ENCODE peak calls at places on chromosomes 11 and 22, in ten cellular contexts. J is glutamatergic neuron; G is foreskin keratinocyte; Z is AG09309; H is brain microvascular endothelial cell; N is neural crest cell; A is IMR-90; Q is neural progenitor cell; T is HCT116; L is CD4-positive, alpha-beta T cell. X is an unnamed sample.

GRCh38 chr11:70502677-70503076 is 104.3 kb downstream of the CTTN start:
- DNase-seq in Q (no peak), A (no peak), H (no peak), J (no peak), N (no peak), L (no peak), Z (no peak), T (no peak), G (no peak), X (no peak)

GRCh38 chr11:15208570-15209222 is 94.0 kb downstream of the INSC start:
- DNase-seq in Q (peak), N (peak), G (peak), L (peak), A (peak), T (peak), J (peak), H (peak), Z (no peak), X (peak)

GRCh38 chr11:976431-977160 is 50.9 kb downstream of the AP2A2 start:
- DNase-seq in Q (no peak), L (no peak), A (no peak), T (no peak), H (no peak), G (no peak), J (no peak), N (no peak), Z (no peak), X (no peak)

GRCh38 chr11:78061921-78062311 is 1.7 kb upstream of the THRSP start:
- DNase-seq in J (no peak), Q (no peak), T (no peak), L (no peak), Z (no peak), H (no peak), G (no peak), N (no peak), A (no peak), X (no peak)

GRCh38 chr11:19307498-19307897 is 66.8 kb upstream of the E2F8 start:
- DNase-seq in Q (no peak), A (no peak), G (no peak), N (no peak), L (no peak), Z (no peak), T (no peak), J (no peak), H (no peak), X (no peak)

GRCh38 chr11:86798988-86799387 is 1.4 kb upstream of the PRSS23 start:
- DNase-seq in Z (peak), N (no peak), A (peak), T (no peak), H (peak), Q (no peak), L (no peak), J (no peak), G (peak), X (no peak)

GRCh38 chr22:29217827-29218757 is 12.4 kb downstream of the EMID1 start:
- DNase-seq in A (no peak), N (no peak), Z (no peak), J (peak), T (no peak), L (no peak), H (no peak), G (no peak), Q (no peak), X (no peak)

GRCh38 chr11:70415642-70416395 is 17.5 kb downstream of the CTTN start:
- DNase-seq in H (no peak), Z (no peak), J (no peak), T (no peak), N (no peak), G (no peak), Q (no peak), A (peak), L (no peak), X (no peak)

GRCh38 chr22:19182472-19183157 is 4.1 kb upstream of the SLC25A1 start:
- DNase-seq in H (no peak), A (no peak), Q (no peak), G (no peak), N (no peak), J (no peak), Z (no peak), L (no peak), T (no peak), X (no peak)

GRCh38 chr11:2298795-2299747 is 2.6 kb downstream of the C11orf21 start:
- DNase-seq in A (no peak), Q (peak), G (peak), T (no peak), H (no peak), L (no peak), Z (no peak), J (peak), N (no peak), X (peak)

GRCh38 chr11:289145-289705 is 299 bp downstream of the PGGHG start:
- DNase-seq in J (no peak), N (no peak), A (no peak), L (peak), G (no peak), Z (no peak), T (no peak), Q (no peak), H (no peak), X (no peak)

GRCh38 chr11:83827520-83827919 is 541.4 kb upstream of the CCDC90B start:
- DNase-seq in A (peak), H (peak), T (no peak), Q (no peak), L (no peak), N (no peak), J (no peak), Z (no peak), G (peak), X (no peak)

GRCh38 chr22:45120931-45121330 is 42.8 kb upstream of the NUP50 start:
- DNase-seq in A (peak), T (no peak), N (no peak), H (no peak), Z (no peak), J (no peak), G (no peak), L (no peak), Q (no peak), X (no peak)

GRCh38 chr11:64339754-64340408 is at the start of gene CCDC88B:
- DNase-seq in Z (no peak), H (no peak), T (no peak), Q (no peak), J (no peak), L (peak), N (no peak), A (no peak), G (no peak), X (peak)

GRCh38 chr11:33016654-33017053 is 976 bp downstream of the DEPDC7 start:
- DNase-seq in G (no peak), J (no peak), H (no peak), Z (no peak), A (no peak), L (no peak), T (no peak), Q (no peak), N (no peak), X (no peak)

GRCh38 chr11:121207485-121208115 is 85.0 kb upstream of the SC5D start:
- DNase-seq in Z (peak), N (no peak), G (no peak), H (no peak), L (no peak), T (no peak), A (no peak), J (no peak), Q (no peak), X (no peak)

GRCh38 chr11:44516688-44517301 is 48.7 kb upstream of the CD82 start:
- DNase-seq in H (no peak), T (no peak), G (no peak), N (no peak), Q (no peak), A (no peak), Z (no peak), J (no peak), L (no peak), X (no peak)

GRCh38 chr22:31496735-31497146 is 405 bp downstream of the SFI1 start:
- DNase-seq in Q (no peak), G (no peak), T (no peak), J (peak), L (peak), H (peak), A (no peak), N (no peak), Z (no peak), X (no peak)

GRCh38 chr11:5192738-5193137 is 7.7 kb downstream of the OR51V1 start:
- DNase-seq in T (no peak), N (no peak), J (no peak), A (no peak), H (no peak), L (no peak), G (no peak), Z (no peak), Q (no peak), X (no peak)

GRCh38 chr11:6319879-6320410 is 356 bp downstream of the CAVIN3 start:
- DNase-seq in L (no peak), Z (peak), Q (peak), T (peak), G (peak), A (peak), N (peak), J (peak), H (peak), X (no peak)

GRCh38 chr11:132405728-132406127 is 1035.3 kb downstream of the NTM start:
- DNase-seq in J (no peak), H (no peak), A (no peak), N (no peak), T (no peak), Z (no peak), G (no peak), Q (peak), L (no peak), X (no peak)

GRCh38 chr11:2406476-2406875 is 5.9 kb downstream of the TSSC4 start:
- DNase-seq in Q (no peak), N (no peak), J (no peak), L (no peak), A (no peak), H (no peak), T (no peak), Z (no peak), G (no peak), X (no peak)

GRCh38 chr11:70536051-70536877 is 137.9 kb downstream of the CTTN start:
- DNase-seq in J (peak), N (no peak), Z (no peak), Q (no peak), L (no peak), A (no peak), T (no peak), G (no peak), H (no peak), X (no peak)

GRCh38 chr11:96393753-96394348 is 4.0 kb downstream of the JRKL start:
- DNase-seq in L (no peak), G (peak), N (no peak), J (no peak), Q (peak), T (peak), H (peak), Z (no peak), A (peak), X (no peak)

GRCh38 chr11:121298770-121299169 is 6.2 kb downstream of the SC5D start:
- DNase-seq in N (no peak), T (peak), Q (no peak), L (no peak), J (no peak), H (no peak), G (peak), A (no peak), Z (no peak), X (no peak)

GRCh38 chr11:65118097-65118837 is 766 bp upstream of the ZNHIT2 start:
- DNase-seq in N (no peak), Q (no peak), J (no peak), Z (no peak), L (no peak), G (no peak), T (no peak), H (no peak), A (no peak), X (no peak)

GRCh38 chr11:125338886-125339811 is 156.9 kb downstream of the FEZ1 start:
- DNase-seq in Z (no peak), N (no peak), G (no peak), L (no peak), H (peak), Q (no peak), A (no peak), J (no peak), T (no peak), X (no peak)

GRCh38 chr11:107858217-107859070 is at the start of gene SLC35F2:
- DNase-seq in Q (peak), J (peak), T (peak), Z (no peak), G (peak), N (peak), H (peak), L (peak), A (peak), X (peak)
- TF ChIP-seq CTCF in Q (peak), J (no peak), T (no peak), Z (no peak), G (no peak), N (no peak), H (no peak), L (no peak), A (no peak), X (no peak)

DNA sequence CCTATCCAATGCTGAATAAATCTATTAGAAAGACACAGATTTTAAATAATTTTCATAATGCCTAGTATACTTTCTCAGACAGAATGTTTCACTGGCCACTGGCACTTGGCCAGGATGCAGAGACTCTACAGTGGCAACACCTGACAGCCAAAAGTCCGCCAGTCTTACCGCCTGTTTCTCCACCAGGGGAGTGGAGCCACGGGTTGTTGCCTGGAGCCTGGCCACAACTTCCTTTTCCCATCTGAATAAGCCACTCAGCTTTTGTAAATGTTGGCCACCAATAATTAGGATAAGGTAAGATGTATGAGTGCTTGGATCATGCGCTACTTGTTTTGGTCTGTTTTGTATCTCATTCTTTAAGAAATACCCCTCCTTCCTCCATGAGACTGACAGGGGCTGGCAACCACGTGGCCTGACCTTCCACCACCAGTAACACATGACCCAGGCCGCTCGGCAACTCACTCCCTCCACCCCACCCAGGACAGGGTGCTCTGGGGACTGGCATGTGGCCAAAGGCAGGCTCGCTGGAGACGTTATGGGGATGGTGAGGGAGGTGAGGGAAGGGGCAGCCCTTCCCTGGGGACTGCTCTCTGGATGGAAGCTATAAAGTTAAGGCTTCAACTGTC is 93.0 kb upstream of the BID start:
- DNase-seq in A (no peak), G (no peak), L (no peak), Q (no peak), H (no peak), T (no peak), N (no peak), J (no peak), Z (no peak), X (no peak)
- TF ChIP-seq CTCF in A (no peak), G (no peak), L (no peak), Q (no peak), H (peak), T (no peak), N (no peak), J (no peak), Z (no peak), X (no peak)

GRCh38 chr11:73565804-73566203 is 32.1 kb downstream of the FAM168A start:
- DNase-seq in J (no peak), Z (no peak), N (no peak), T (no peak), A (no peak), Q (no peak), H (no peak), G (no peak), L (no peak), X (no peak)
- TF ChIP-seq CTCF in J (no peak), Z (no peak), N (no peak), T (no peak), A (no peak), Q (no peak), H (no peak), G (no peak), L (no peak), X (no peak)

GRCh38 chr22:41966607-41967240 is 2.5 kb upstream of the SEPTIN3 start:
- DNase-seq in Q (peak), A (peak), T (peak), L (peak), Z (peak), G (peak), N (no peak), J (no peak), H (peak), X (no peak)
- TF ChIP-seq CTCF in Q (peak), A (peak), T (peak), L (peak), Z (peak), G (peak), N (peak), J (no peak), H (peak), X (no peak)

DNA sequence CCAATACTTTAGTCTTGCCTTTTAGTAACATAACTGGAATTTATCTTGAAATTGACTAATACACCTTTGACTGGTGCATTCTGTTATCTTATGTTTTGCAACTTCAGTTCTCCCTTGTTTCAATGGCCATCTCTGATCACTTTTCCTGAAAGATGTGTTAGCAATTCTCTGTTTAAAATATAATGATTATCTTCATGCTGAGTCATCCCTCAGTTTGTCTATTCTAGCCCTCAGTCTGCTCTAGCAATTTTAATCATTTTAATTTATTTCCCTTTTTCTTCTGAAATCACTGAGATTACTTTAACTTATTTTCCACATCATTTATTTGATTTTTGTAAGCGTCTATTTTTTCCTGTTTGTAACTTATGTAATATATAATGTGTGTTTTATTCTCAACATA is 221.9 kb upstream of the PDGFD start:
- DNase-seq in H (no peak), Z (no peak), Q (no peak), J (no peak), G (no peak), A (no peak), L (no peak), N (no peak), T (no peak), X (no peak)
- TF ChIP-seq CTCF in H (no peak), Z (no peak), Q (no peak), J (no peak), G (no peak), A (no peak), L (no peak), N (no peak), T (no peak), X (no peak)

X was measured in activated B cell treated with CpG ODN at 0.5 μM for 24 hours.